ENCODE peak calls at places on chromosomes 16 and 17, in six cellular contexts. One of them, this sample, is unnamed.

GRCh38 chr16:19700319-19700781 is 17.7 kb downstream of the KNOP1 start:
- DNase-seq in type B pancreatic cell: no peak
- DNase-seq in dorsolateral prefrontal cortex: no peak
- DNase-seq in osteocyte: no peak
- DNase-seq in BE2C: no peak
- DNase-seq in CD14-positive monocyte: no peak
- DNase-seq in this sample: peak

GRCh38 chr17:45316271-45317112 is at the start of gene MAP3K14:
- DNase-seq in dorsolateral prefrontal cortex: peak
- DNase-seq in BE2C: peak
- DNase-seq in CD14-positive monocyte: peak
- DNase-seq in type B pancreatic cell: peak
- DNase-seq in osteocyte: peak
- DNase-seq in this sample: no peak

GRCh38 chr17:47811709-47812108 is 9.9 kb downstream of the OSBPL7 start:
- DNase-seq in CD14-positive monocyte: no peak
- DNase-seq in dorsolateral prefrontal cortex: no peak
- DNase-seq in osteocyte: no peak
- DNase-seq in BE2C: no peak
- DNase-seq in type B pancreatic cell: no peak
- DNase-seq in this sample: no peak

GRCh38 chr16:7482028-7482427 is 149.4 kb downstream of the RBFOX1 start:
- DNase-seq in dorsolateral prefrontal cortex: peak
- DNase-seq in BE2C: no peak
- DNase-seq in type B pancreatic cell: no peak
- DNase-seq in osteocyte: no peak
- DNase-seq in CD14-positive monocyte: no peak
- DNase-seq in this sample: no peak

GRCh38 chr17:50721194-50722010 is 2.0 kb downstream of the LUC7L3 start:
- DNase-seq in osteocyte: no peak
- DNase-seq in CD14-positive monocyte: no peak
- DNase-seq in dorsolateral prefrontal cortex: no peak
- DNase-seq in type B pancreatic cell: no peak
- DNase-seq in BE2C: no peak
- DNase-seq in this sample: no peak

GRCh38 chr17:76523084-76524037 is 14.1 kb downstream of the CYGB start:
- DNase-seq in CD14-positive monocyte: peak
- DNase-seq in BE2C: peak
- DNase-seq in type B pancreatic cell: peak
- DNase-seq in osteocyte: peak
- DNase-seq in dorsolateral prefrontal cortex: peak
- DNase-seq in this sample: no peak

GRCh38 chr17:68462381-68463210 is 5.3 kb upstream of the WIPI1 start:
- DNase-seq in type B pancreatic cell: no peak
- DNase-seq in dorsolateral prefrontal cortex: peak
- DNase-seq in CD14-positive monocyte: peak
- DNase-seq in osteocyte: no peak
- DNase-seq in BE2C: peak
- DNase-seq in this sample: peak

GRCh38 chr16:88468289-88469129 is 15.4 kb downstream of the ZFPM1 start:
- DNase-seq in dorsolateral prefrontal cortex: no peak
- DNase-seq in osteocyte: no peak
- DNase-seq in type B pancreatic cell: no peak
- DNase-seq in CD14-positive monocyte: no peak
- DNase-seq in BE2C: peak
- DNase-seq in this sample: no peak

GRCh38 chr17:8832711-8833352 is 33.7 kb upstream of the MFSD6L start:
- DNase-seq in type B pancreatic cell: peak
- DNase-seq in osteocyte: peak
- DNase-seq in BE2C: peak
- DNase-seq in CD14-positive monocyte: no peak
- DNase-seq in dorsolateral prefrontal cortex: no peak
- DNase-seq in this sample: no peak

GRCh38 chr16:83958842-83959565 is 6.0 kb downstream of the OSGIN1 start:
- DNase-seq in type B pancreatic cell: no peak
- DNase-seq in BE2C: no peak
- DNase-seq in CD14-positive monocyte: no peak
- DNase-seq in osteocyte: no peak
- DNase-seq in dorsolateral prefrontal cortex: no peak
- DNase-seq in this sample: no peak

GRCh38 chr17:49219987-49220386 is 9.5 kb downstream of the ABI3 start:
- DNase-seq in dorsolateral prefrontal cortex: no peak
- DNase-seq in CD14-positive monocyte: no peak
- DNase-seq in type B pancreatic cell: no peak
- DNase-seq in osteocyte: no peak
- DNase-seq in BE2C: no peak
- DNase-seq in this sample: no peak

GRCh38 chr17:11909348-11909747 is 87.9 kb downstream of the ZNF18 start:
- DNase-seq in dorsolateral prefrontal cortex: no peak
- DNase-seq in BE2C: no peak
- DNase-seq in type B pancreatic cell: no peak
- DNase-seq in osteocyte: no peak
- DNase-seq in CD14-positive monocyte: no peak
- DNase-seq in this sample: no peak

GRCh38 chr16:87831421-87832136 is 37.7 kb downstream of the SLC7A5 start:
- DNase-seq in CD14-positive monocyte: no peak
- DNase-seq in osteocyte: no peak
- DNase-seq in dorsolateral prefrontal cortex: peak
- DNase-seq in BE2C: no peak
- DNase-seq in type B pancreatic cell: no peak
- DNase-seq in this sample: no peak

GRCh38 chr16:1414532-1415265 is at the start of gene UNKL:
- DNase-seq in osteocyte: no peak
- DNase-seq in BE2C: peak
- DNase-seq in CD14-positive monocyte: no peak
- DNase-seq in type B pancreatic cell: no peak
- DNase-seq in dorsolateral prefrontal cortex: no peak
- DNase-seq in this sample: no peak

GRCh38 chr16:2415085-2415484 is 14.2 kb upstream of the CCNF start:
- DNase-seq in BE2C: no peak
- DNase-seq in type B pancreatic cell: no peak
- DNase-seq in osteocyte: no peak
- DNase-seq in CD14-positive monocyte: no peak
- DNase-seq in dorsolateral prefrontal cortex: no peak
- DNase-seq in this sample: no peak

GRCh38 chr17:40800381-40800780 is 622 bp upstream of the KRT28 start:
- DNase-seq in type B pancreatic cell: no peak
- DNase-seq in BE2C: no peak
- DNase-seq in osteocyte: no peak
- DNase-seq in CD14-positive monocyte: no peak
- DNase-seq in dorsolateral prefrontal cortex: no peak
- DNase-seq in this sample: no peak

GRCh38 chr17:43042025-43042424 is 17.0 kb downstream of the RND2 start:
- DNase-seq in CD14-positive monocyte: no peak
- DNase-seq in dorsolateral prefrontal cortex: no peak
- DNase-seq in type B pancreatic cell: no peak
- DNase-seq in osteocyte: no peak
- DNase-seq in BE2C: no peak
- DNase-seq in this sample: no peak

GRCh38 chr17:60604686-60605334 is 4.8 kb downstream of the PPM1D start:
- DNase-seq in dorsolateral prefrontal cortex: no peak
- DNase-seq in type B pancreatic cell: no peak
- DNase-seq in CD14-positive monocyte: no peak
- DNase-seq in osteocyte: no peak
- DNase-seq in BE2C: no peak
- DNase-seq in this sample: peak

GRCh38 chr17:35183332-35183731 is 10.9 kb downstream of the SLC35G3 start:
- DNase-seq in CD14-positive monocyte: no peak
- DNase-seq in BE2C: no peak
- DNase-seq in type B pancreatic cell: no peak
- DNase-seq in osteocyte: no peak
- DNase-seq in dorsolateral prefrontal cortex: no peak
- DNase-seq in this sample: no peak

GRCh38 chr17:41633498-41634197 is 9.3 kb upstream of the KRT17 start:
- DNase-seq in type B pancreatic cell: no peak
- DNase-seq in dorsolateral prefrontal cortex: no peak
- DNase-seq in BE2C: no peak
- DNase-seq in osteocyte: no peak
- DNase-seq in CD14-positive monocyte: no peak
- DNase-seq in this sample: no peak

GRCh38 chr17:57406131-57406980 is 150.0 kb downstream of the MSI2 start:
- DNase-seq in osteocyte: no peak
- DNase-seq in BE2C: no peak
- DNase-seq in dorsolateral prefrontal cortex: peak
- DNase-seq in CD14-positive monocyte: no peak
- DNase-seq in type B pancreatic cell: no peak
- DNase-seq in this sample: no peak

GRCh38 chr17:3730881-3731429 is 7.3 kb downstream of the HASPIN start:
- DNase-seq in dorsolateral prefrontal cortex: no peak
- DNase-seq in type B pancreatic cell: no peak
- DNase-seq in osteocyte: no peak
- DNase-seq in BE2C: no peak
- DNase-seq in CD14-positive monocyte: no peak
- DNase-seq in this sample: no peak

GRCh38 chr17:17851101-17851500 is 14.3 kb upstream of the SREBF1 start:
- DNase-seq in BE2C: no peak
- DNase-seq in dorsolateral prefrontal cortex: no peak
- DNase-seq in CD14-positive monocyte: no peak
- DNase-seq in type B pancreatic cell: no peak
- DNase-seq in osteocyte: no peak
- DNase-seq in this sample: no peak

GRCh38 chr17:17848311-17848710 is 11.5 kb upstream of the SREBF1 start:
- DNase-seq in CD14-positive monocyte: no peak
- DNase-seq in BE2C: no peak
- DNase-seq in dorsolateral prefrontal cortex: no peak
- DNase-seq in osteocyte: no peak
- DNase-seq in type B pancreatic cell: no peak
- DNase-seq in this sample: no peak

GRCh38 chr17:17849147-17849820 is 12.5 kb upstream of the SREBF1 start:
- DNase-seq in type B pancreatic cell: no peak
- DNase-seq in osteocyte: no peak
- DNase-seq in BE2C: no peak
- DNase-seq in CD14-positive monocyte: no peak
- DNase-seq in dorsolateral prefrontal cortex: peak
- DNase-seq in this sample: peak

GRCh38 chr17:17851603-17852002 is 14.8 kb upstream of the SREBF1 start:
- DNase-seq in BE2C: no peak
- DNase-seq in dorsolateral prefrontal cortex: no peak
- DNase-seq in osteocyte: no peak
- DNase-seq in type B pancreatic cell: no peak
- DNase-seq in CD14-positive monocyte: no peak
- DNase-seq in this sample: no peak

GRCh38 chr17:17849863-17850373 is 13.1 kb upstream of the SREBF1 start:
- DNase-seq in osteocyte: no peak
- DNase-seq in type B pancreatic cell: no peak
- DNase-seq in BE2C: no peak
- DNase-seq in dorsolateral prefrontal cortex: no peak
- DNase-seq in CD14-positive monocyte: peak
- DNase-seq in this sample: no peak
- TF ChIP-seq CTCF in osteocyte: peak
- TF ChIP-seq CTCF in type B pancreatic cell: peak
- TF ChIP-seq CTCF in BE2C: peak
- TF ChIP-seq CTCF in dorsolateral prefrontal cortex: peak
- TF ChIP-seq CTCF in CD14-positive monocyte: peak
- TF ChIP-seq CTCF in this sample: peak

GRCh38 chr17:21535686-21536085 is 156.6 kb upstream of the KCNJ18 start:
- DNase-seq in CD14-positive monocyte: no peak
- DNase-seq in osteocyte: no peak
- DNase-seq in type B pancreatic cell: no peak
- DNase-seq in BE2C: no peak
- DNase-seq in dorsolateral prefrontal cortex: no peak
- DNase-seq in this sample: no peak
- TF ChIP-seq CTCF in CD14-positive monocyte: no peak
- TF ChIP-seq CTCF in osteocyte: no peak
- TF ChIP-seq CTCF in type B pancreatic cell: no peak
- TF ChIP-seq CTCF in BE2C: no peak
- TF ChIP-seq CTCF in dorsolateral prefrontal cortex: no peak
- TF ChIP-seq CTCF in this sample: no peak

GRCh38 chr16:24834459-24835335 is 11.1 kb upstream of the SLC5A11 start:
- DNase-seq in CD14-positive monocyte: no peak
- DNase-seq in BE2C: peak
- DNase-seq in type B pancreatic cell: no peak
- DNase-seq in osteocyte: no peak
- DNase-seq in dorsolateral prefrontal cortex: no peak
- DNase-seq in this sample: no peak
- TF ChIP-seq CTCF in CD14-positive monocyte: no peak
- TF ChIP-seq CTCF in BE2C: peak
- TF ChIP-seq CTCF in type B pancreatic cell: peak
- TF ChIP-seq CTCF in osteocyte: peak
- TF ChIP-seq CTCF in dorsolateral prefrontal cortex: peak
- TF ChIP-seq CTCF in this sample: peak

DNA sequence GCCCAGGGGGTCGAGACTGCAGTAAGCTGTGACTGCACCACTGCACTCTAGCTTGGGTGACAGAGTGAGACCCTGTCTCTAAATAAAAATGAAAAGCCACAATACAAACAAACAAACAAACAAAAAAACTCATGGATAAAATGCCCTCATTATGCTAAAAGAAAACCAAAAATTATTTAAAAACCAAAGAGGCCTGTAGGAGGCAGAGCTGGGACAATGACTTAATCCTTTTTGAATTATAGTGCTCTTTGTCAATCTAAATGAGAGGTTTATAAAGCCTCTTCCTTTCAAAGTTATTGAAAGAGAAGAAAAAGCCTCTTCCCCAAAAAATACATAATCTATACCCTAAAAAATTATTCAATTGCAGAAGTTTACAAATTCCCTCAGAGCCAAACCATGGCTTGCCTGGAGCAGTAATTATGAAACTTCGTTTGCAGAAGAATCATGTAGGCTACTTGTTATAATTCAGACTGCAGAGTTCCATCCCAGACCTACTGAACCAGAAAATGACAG is 18.5 kb downstream of the CRLF3 start:
- DNase-seq in dorsolateral prefrontal cortex: no peak
- DNase-seq in type B pancreatic cell: no peak
- DNase-seq in CD14-positive monocyte: no peak
- DNase-seq in osteocyte: no peak
- DNase-seq in BE2C: no peak
- DNase-seq in this sample: no peak
- TF ChIP-seq CTCF in dorsolateral prefrontal cortex: no peak
- TF ChIP-seq CTCF in type B pancreatic cell: peak
- TF ChIP-seq CTCF in CD14-positive monocyte: peak
- TF ChIP-seq CTCF in osteocyte: peak
- TF ChIP-seq CTCF in BE2C: no peak
- TF ChIP-seq CTCF in this sample: no peak

DNA sequence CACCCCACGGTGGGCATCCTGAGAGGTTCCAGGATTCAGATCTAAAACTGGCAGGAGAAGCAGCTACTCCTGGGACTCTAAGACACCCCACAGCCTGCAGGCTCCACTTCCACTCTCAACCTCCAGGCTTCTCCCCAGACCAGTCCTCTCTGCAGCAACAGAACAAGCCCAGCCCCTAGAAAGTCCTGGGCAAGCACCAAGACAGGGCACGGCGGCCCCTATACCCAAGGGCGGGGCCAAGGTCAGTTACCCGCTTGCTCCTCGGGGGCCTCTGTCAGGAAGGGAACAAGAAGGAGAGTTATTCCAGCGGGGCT is 62.8 kb downstream of the MYO18A start:
- DNase-seq in dorsolateral prefrontal cortex: no peak
- DNase-seq in osteocyte: no peak
- DNase-seq in type B pancreatic cell: no peak
- DNase-seq in BE2C: no peak
- DNase-seq in CD14-positive monocyte: no peak
- DNase-seq in this sample: no peak
- TF ChIP-seq CTCF in dorsolateral prefrontal cortex: no peak
- TF ChIP-seq CTCF in osteocyte: peak
- TF ChIP-seq CTCF in type B pancreatic cell: peak
- TF ChIP-seq CTCF in BE2C: no peak
- TF ChIP-seq CTCF in CD14-positive monocyte: peak
- TF ChIP-seq CTCF in this sample: no peak

This sample was measured in AG09319.